ENCODE peak calls at places on chromosomes 12 and 14, in seven cellular contexts. T is T-helper 9 cell; J is NCI-H1417 treated with DMSO at 0.1 percent for 48 hours; Z is NCI-H1092; L is activated naive CD4-positive, alpha-beta T cell treated with anti-CD3 and anti-CD28 coated beads, Interleukin-2, amount 10 ng/mL, durations not matched to agents 7 days and 5 days; W is Caki2; R is stimulated activated effector memory CD8-positive, alpha-beta T cell treated with anti-CD3 and anti-CD28 coated beads, Interleukin-12 subunit alpha, Interleukin-12 subunit beta, amount 100 ng/mL, for 72 hours. D is an unnamed sample.

GRCh38 chr12:26697217-26697616 is 135.8 kb downstream of the ITPR2 start:
- DNase-seq in T (no peak), W (no peak), Z (no peak), J (no peak), R (no peak), L (no peak), D (no peak)

GRCh38 chr12:12365931-12366431 is 9.1 kb downstream of the BORCS5 start:
- DNase-seq in W (no peak), L (no peak), Z (no peak), R (no peak), T (no peak), J (peak), D (no peak)

GRCh38 chr14:39704581-39704980 is 272.3 kb upstream of the FBXO33 start:
- DNase-seq in T (no peak), J (no peak), R (no peak), Z (no peak), W (no peak), L (no peak), D (no peak)

GRCh38 chr12:101696477-101697196 is 803 bp upstream of the CHPT1 start:
- DNase-seq in Z (no peak), L (no peak), J (no peak), R (no peak), T (peak), W (no peak), D (peak)

GRCh38 chr14:67999290-67999689 is 179.7 kb downstream of the RAD51B start:
- DNase-seq in R (no peak), T (no peak), Z (no peak), W (no peak), J (no peak), L (no peak), D (no peak)

GRCh38 chr14:58428011-58428807 is 690 bp downstream of the KIAA0586 start:
- DNase-seq in J (peak), Z (peak), T (no peak), L (peak), R (no peak), W (peak), D (no peak)

GRCh38 chr12:40010899-40011774 is 94.7 kb downstream of the SLC2A13 start:
- DNase-seq in L (peak), J (peak), R (peak), Z (no peak), W (peak), T (peak), D (peak)

GRCh38 chr14:75972729-75973480 is 8.9 kb downstream of the TGFB3 start:
- DNase-seq in L (no peak), W (no peak), Z (no peak), T (no peak), J (no peak), R (no peak), D (no peak)

GRCh38 chr12:111154180-111154579 is 214.7 kb downstream of the PHETA1 start:
- DNase-seq in R (no peak), Z (no peak), L (no peak), J (no peak), W (no peak), T (no peak), D (no peak)

GRCh38 chr14:58730793-58731464 is 93.2 kb downstream of the DACT1 start:
- DNase-seq in T (no peak), J (no peak), W (no peak), L (no peak), R (no peak), Z (no peak), D (no peak)

GRCh38 chr14:85531594-85532391 is 1.8 kb downstream of the FLRT2 start:
- DNase-seq in W (peak), L (no peak), J (no peak), T (no peak), R (no peak), Z (no peak), D (no peak)

GRCh38 chr12:31590730-31591307 is at the start of gene DENND5B:
- DNase-seq in R (no peak), W (peak), L (peak), Z (peak), T (no peak), J (peak), D (peak)

GRCh38 chr12:17976202-17976601 is 113.8 kb downstream of the RERGL start:
- DNase-seq in J (no peak), L (no peak), Z (no peak), W (peak), R (no peak), T (no peak), D (no peak)

GRCh38 chr12:13167906-13168305 is 28.6 kb upstream of the EMP1 start:
- DNase-seq in R (no peak), J (no peak), T (no peak), Z (no peak), W (no peak), L (no peak), D (no peak)

GRCh38 chr12:54381136-54381535 is 3.4 kb downstream of the ZNF385A start:
- DNase-seq in Z (no peak), J (no peak), R (no peak), T (no peak), L (no peak), W (no peak), D (no peak)

GRCh38 chr12:5257763-5258475 is 174.0 kb upstream of the NTF3 start:
- DNase-seq in R (no peak), J (no peak), T (no peak), W (no peak), Z (no peak), L (no peak), D (no peak)

GRCh38 chr12:56338643-56339422 is at the start of gene IL23A:
- DNase-seq in J (peak), L (peak), T (peak), R (peak), W (peak), Z (no peak), D (peak)

D was measured in stimulated activated naive B cell treated with anti-CD40 and anti-IgM and Interleukin-4, amounts not matched to agents 10 μg/mL and 1 μg/mL and 100 μg/mL, for 72 hours.